ENCODE peak calls at places on chromosomes 16 and 17, in seven cellular contexts. One of them, this sample, is unnamed.

GRCh38 chr16:1941162-1941923 is 1.7 kb downstream of the MSRB1 start:
- DNase-seq in mucosa of descending colon: peak; percentile 65
- DNase-seq in lower lobe of right lung: no peak
- DNase-seq in neural crest cell: no peak
- DNase-seq in stomach: no peak
- DNase-seq in cardiac muscle cell: peak; percentile 56
- DNase-seq in GM13977: no peak
- DNase-seq in this sample: no peak

GRCh38 chr17:8941980-8942617 is 23.4 kb downstream of the PIK3R5 start:
- DNase-seq in neural crest cell: no peak
- DNase-seq in mucosa of descending colon: no peak
- DNase-seq in GM13977: no peak
- DNase-seq in stomach: no peak
- DNase-seq in cardiac muscle cell: no peak
- DNase-seq in lower lobe of right lung: no peak
- DNase-seq in this sample: no peak

GRCh38 chr17:77802811-77803220 is 155.7 kb upstream of the TNRC6C start:
- DNase-seq in GM13977: no peak
- DNase-seq in neural crest cell: no peak
- DNase-seq in lower lobe of right lung: no peak
- DNase-seq in cardiac muscle cell: peak; percentile 61
- DNase-seq in mucosa of descending colon: no peak
- DNase-seq in stomach: no peak
- DNase-seq in this sample: no peak

GRCh38 chr16:53816211-53816610 is 112.3 kb downstream of the FTO start:
- DNase-seq in lower lobe of right lung: no peak
- DNase-seq in cardiac muscle cell: peak; percentile 63
- DNase-seq in mucosa of descending colon: no peak
- DNase-seq in GM13977: no peak
- DNase-seq in stomach: no peak
- DNase-seq in neural crest cell: no peak
- DNase-seq in this sample: no peak

GRCh38 chr16:50588276-50588675 is 40.1 kb downstream of the NKD1 start:
- DNase-seq in cardiac muscle cell: no peak
- DNase-seq in stomach: no peak
- DNase-seq in lower lobe of right lung: no peak
- DNase-seq in mucosa of descending colon: no peak
- DNase-seq in neural crest cell: no peak
- DNase-seq in GM13977: no peak
- DNase-seq in this sample: no peak

GRCh38 chr16:30352488-30353401 is 2.4 kb downstream of the CD2BP2 start:
- DNase-seq in GM13977: no peak
- DNase-seq in cardiac muscle cell: no peak
- DNase-seq in neural crest cell: no peak
- DNase-seq in mucosa of descending colon: peak; percentile 38
- DNase-seq in lower lobe of right lung: peak; percentile 34
- DNase-seq in stomach: no peak
- DNase-seq in this sample: no peak

GRCh38 chr17:2004435-2004952 is 20.6 kb downstream of the RTN4RL1 start:
- DNase-seq in lower lobe of right lung: no peak
- DNase-seq in stomach: no peak
- DNase-seq in GM13977: no peak
- DNase-seq in mucosa of descending colon: no peak
- DNase-seq in neural crest cell: no peak
- DNase-seq in cardiac muscle cell: no peak
- DNase-seq in this sample: no peak

GRCh38 chr16:20674684-20675487 is 22.6 kb downstream of the ACSM1 start:
- DNase-seq in lower lobe of right lung: no peak
- DNase-seq in mucosa of descending colon: no peak
- DNase-seq in GM13977: no peak
- DNase-seq in neural crest cell: no peak
- DNase-seq in cardiac muscle cell: peak; percentile 37
- DNase-seq in stomach: no peak
- DNase-seq in this sample: no peak

GRCh38 chr16:19609359-19609758 is 53.9 kb downstream of the VPS35L start:
- DNase-seq in cardiac muscle cell: no peak
- DNase-seq in neural crest cell: no peak
- DNase-seq in GM13977: no peak
- DNase-seq in mucosa of descending colon: no peak
- DNase-seq in stomach: no peak
- DNase-seq in lower lobe of right lung: no peak
- DNase-seq in this sample: no peak

GRCh38 chr17:37743612-37743874 is 1.3 kb downstream of the HNF1B start:
- DNase-seq in lower lobe of right lung: peak; percentile 57
- DNase-seq in stomach: peak; percentile 57
- DNase-seq in cardiac muscle cell: no peak
- DNase-seq in GM13977: no peak
- DNase-seq in mucosa of descending colon: peak; percentile 78
- DNase-seq in neural crest cell: no peak
- DNase-seq in this sample: no peak

GRCh38 chr17:17723354-17724261 is 42.4 kb downstream of the RAI1 start:
- DNase-seq in stomach: no peak
- DNase-seq in lower lobe of right lung: no peak
- DNase-seq in mucosa of descending colon: no peak
- DNase-seq in GM13977: peak; percentile 82
- DNase-seq in neural crest cell: peak; percentile 43
- DNase-seq in cardiac muscle cell: peak; percentile 69
- DNase-seq in this sample: peak; percentile 63

GRCh38 chr16:276360-277077 is 775 bp upstream of the RGS11 start:
- DNase-seq in neural crest cell: no peak
- DNase-seq in cardiac muscle cell: no peak
- DNase-seq in lower lobe of right lung: no peak
- DNase-seq in stomach: no peak
- DNase-seq in mucosa of descending colon: no peak
- DNase-seq in GM13977: no peak
- DNase-seq in this sample: no peak

GRCh38 chr16:89633064-89633631 is 19.7 kb downstream of the DPEP1 start:
- DNase-seq in stomach: peak; percentile 30
- DNase-seq in lower lobe of right lung: no peak
- DNase-seq in GM13977: no peak
- DNase-seq in neural crest cell: no peak
- DNase-seq in mucosa of descending colon: no peak
- DNase-seq in cardiac muscle cell: no peak
- DNase-seq in this sample: no peak

GRCh38 chr17:28698253-28698941 is 13.3 kb downstream of the PROCA1 start:
- DNase-seq in neural crest cell: no peak
- DNase-seq in mucosa of descending colon: peak; percentile 73
- DNase-seq in lower lobe of right lung: no peak
- DNase-seq in stomach: peak; percentile 76
- DNase-seq in GM13977: no peak
- DNase-seq in cardiac muscle cell: no peak
- DNase-seq in this sample: no peak

GRCh38 chr17:61393904-61394629 is 5.6 kb upstream of the TBX2 start:
- DNase-seq in cardiac muscle cell: peak; percentile 36
- DNase-seq in mucosa of descending colon: peak; percentile 25
- DNase-seq in neural crest cell: no peak
- DNase-seq in GM13977: no peak
- DNase-seq in lower lobe of right lung: peak; percentile 38
- DNase-seq in stomach: no peak
- DNase-seq in this sample: no peak
- TF ChIP-seq CTCF in cardiac muscle cell: no peak
- TF ChIP-seq CTCF in mucosa of descending colon: no peak
- TF ChIP-seq CTCF in neural crest cell: peak; percentile 12
- TF ChIP-seq CTCF in GM13977: no peak
- TF ChIP-seq CTCF in lower lobe of right lung: no peak
- TF ChIP-seq CTCF in stomach: no peak
- TF ChIP-seq CTCF in this sample: no peak

GRCh38 chr17:81438024-81438664 is 42.9 kb downstream of the BAHCC1 start:
- DNase-seq in GM13977: no peak
- DNase-seq in cardiac muscle cell: no peak
- DNase-seq in mucosa of descending colon: no peak
- DNase-seq in stomach: no peak
- DNase-seq in neural crest cell: no peak
- DNase-seq in lower lobe of right lung: no peak
- DNase-seq in this sample: no peak

GRCh38 chr17:81442791-81443190 is 47.5 kb downstream of the BAHCC1 start:
- DNase-seq in neural crest cell: no peak
- DNase-seq in mucosa of descending colon: no peak
- DNase-seq in lower lobe of right lung: no peak
- DNase-seq in stomach: no peak
- DNase-seq in cardiac muscle cell: no peak
- DNase-seq in GM13977: no peak
- DNase-seq in this sample: no peak

GRCh38 chr17:81438688-81439087 is 43.4 kb downstream of the BAHCC1 start:
- DNase-seq in lower lobe of right lung: no peak
- DNase-seq in GM13977: no peak
- DNase-seq in stomach: no peak
- DNase-seq in cardiac muscle cell: no peak
- DNase-seq in mucosa of descending colon: no peak
- DNase-seq in neural crest cell: no peak
- DNase-seq in this sample: no peak

GRCh38 chr17:81439926-81440450 is 44.7 kb downstream of the BAHCC1 start:
- DNase-seq in lower lobe of right lung: no peak
- DNase-seq in stomach: no peak
- DNase-seq in mucosa of descending colon: no peak
- DNase-seq in GM13977: no peak
- DNase-seq in cardiac muscle cell: no peak
- DNase-seq in neural crest cell: no peak
- DNase-seq in this sample: no peak

DNA sequence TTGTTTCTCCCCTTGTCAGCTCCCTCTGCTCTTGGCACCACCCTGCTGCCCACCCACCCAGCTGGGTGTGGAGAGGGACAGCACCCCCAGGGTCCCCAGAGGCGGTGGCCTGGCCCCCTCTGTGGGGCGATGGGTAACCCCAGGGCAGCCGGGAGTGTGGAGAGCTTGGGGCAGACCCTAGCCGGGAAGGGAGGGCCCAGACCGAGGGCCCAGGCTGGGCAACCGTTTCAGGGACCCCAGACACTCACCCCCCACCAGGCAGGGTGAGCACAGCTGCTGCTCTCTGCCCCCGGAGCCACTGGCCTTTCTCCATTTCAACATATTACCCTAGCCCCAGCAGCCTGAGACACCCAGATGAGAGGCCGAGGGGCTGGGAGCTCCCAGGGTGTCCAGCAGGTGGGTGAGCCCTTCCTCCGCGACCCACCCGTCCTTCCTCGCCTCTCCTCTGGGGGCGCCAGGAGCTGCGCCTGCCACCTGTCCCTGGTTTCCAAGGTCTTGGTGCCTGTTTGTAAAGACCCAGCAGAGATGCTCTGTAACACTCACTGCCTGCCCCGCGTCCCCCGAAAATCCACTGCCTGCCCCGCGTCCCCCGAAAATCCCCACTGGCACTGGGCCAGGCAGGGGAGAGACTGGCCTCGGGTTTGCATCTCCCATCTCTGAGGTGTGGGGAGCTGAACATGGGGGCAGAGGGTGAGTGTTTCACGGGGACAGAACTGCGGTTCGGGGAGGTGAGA is 45.4 kb downstream of the BAHCC1 start:
- DNase-seq in lower lobe of right lung: no peak
- DNase-seq in stomach: no peak
- DNase-seq in GM13977: peak; percentile 77
- DNase-seq in neural crest cell: peak; percentile 63
- DNase-seq in mucosa of descending colon: no peak
- DNase-seq in cardiac muscle cell: no peak
- DNase-seq in this sample: peak; percentile 94
- TF ChIP-seq CTCF in lower lobe of right lung: peak; percentile 27
- TF ChIP-seq CTCF in stomach: no peak
- TF ChIP-seq CTCF in GM13977: peak; percentile 58
- TF ChIP-seq CTCF in neural crest cell: peak; percentile 71
- TF ChIP-seq CTCF in mucosa of descending colon: peak; percentile 11
- TF ChIP-seq CTCF in cardiac muscle cell: peak; percentile 52
- TF ChIP-seq CTCF in this sample: peak; percentile 67

GRCh38 chr16:76780556-76780955 is 410.4 kb upstream of the MON1B start:
- DNase-seq in mucosa of descending colon: no peak
- DNase-seq in GM13977: no peak
- DNase-seq in cardiac muscle cell: peak; percentile 8
- DNase-seq in neural crest cell: no peak
- DNase-seq in stomach: no peak
- DNase-seq in lower lobe of right lung: no peak
- DNase-seq in this sample: no peak

DNA sequence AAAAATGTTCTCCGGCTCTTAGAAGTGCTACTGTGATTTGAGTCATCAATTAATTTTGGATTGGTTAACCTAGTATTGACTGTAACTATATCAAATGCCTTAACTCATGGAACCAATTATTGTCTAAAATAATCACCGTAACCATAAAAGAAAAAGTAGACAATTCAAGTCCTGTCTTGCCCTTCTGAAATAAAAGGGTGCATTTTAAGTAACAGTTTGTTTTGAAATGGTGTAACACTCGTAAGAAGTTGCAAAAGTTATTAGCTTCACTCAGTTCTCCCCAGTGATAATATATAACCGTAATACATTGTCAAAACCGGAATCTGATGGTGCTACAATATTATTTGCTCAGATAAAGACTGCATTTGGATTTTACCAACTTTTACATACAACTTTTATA is 413.3 kb upstream of the MON1B start:
- DNase-seq in mucosa of descending colon: no peak
- DNase-seq in GM13977: no peak
- DNase-seq in lower lobe of right lung: no peak
- DNase-seq in neural crest cell: no peak
- DNase-seq in cardiac muscle cell: no peak
- DNase-seq in stomach: no peak
- DNase-seq in this sample: no peak
- TF ChIP-seq CTCF in mucosa of descending colon: no peak
- TF ChIP-seq CTCF in GM13977: no peak
- TF ChIP-seq CTCF in lower lobe of right lung: no peak
- TF ChIP-seq CTCF in neural crest cell: no peak
- TF ChIP-seq CTCF in cardiac muscle cell: no peak
- TF ChIP-seq CTCF in stomach: no peak
- TF ChIP-seq CTCF in this sample: no peak

GRCh38 chr17:57875109-57876022 is 25.5 kb upstream of the MRPS23 start:
- DNase-seq in mucosa of descending colon: peak; percentile 76
- DNase-seq in lower lobe of right lung: peak; percentile 84
- DNase-seq in cardiac muscle cell: peak; percentile 99
- DNase-seq in stomach: peak; percentile 71
- DNase-seq in GM13977: no peak
- DNase-seq in neural crest cell: peak; percentile 66
- DNase-seq in this sample: no peak
- TF ChIP-seq CTCF in mucosa of descending colon: no peak
- TF ChIP-seq CTCF in lower lobe of right lung: peak; percentile 32
- TF ChIP-seq CTCF in cardiac muscle cell: peak; percentile 73
- TF ChIP-seq CTCF in stomach: peak; percentile 26
- TF ChIP-seq CTCF in GM13977: no peak
- TF ChIP-seq CTCF in neural crest cell: peak; percentile 64
- TF ChIP-seq CTCF in this sample: peak; percentile 33

GRCh38 chr16:84982434-84982833 is 28.9 kb downstream of the ZDHHC7 start:
- DNase-seq in GM13977: no peak
- DNase-seq in cardiac muscle cell: no peak
- DNase-seq in stomach: peak; percentile 83
- DNase-seq in neural crest cell: no peak
- DNase-seq in lower lobe of right lung: peak; percentile 72
- DNase-seq in mucosa of descending colon: peak; percentile 75
- DNase-seq in this sample: no peak
- TF ChIP-seq CTCF in GM13977: no peak
- TF ChIP-seq CTCF in cardiac muscle cell: no peak
- TF ChIP-seq CTCF in stomach: no peak
- TF ChIP-seq CTCF in neural crest cell: no peak
- TF ChIP-seq CTCF in lower lobe of right lung: peak; percentile 19
- TF ChIP-seq CTCF in mucosa of descending colon: no peak
- TF ChIP-seq CTCF in this sample: peak; percentile 3

DNA sequence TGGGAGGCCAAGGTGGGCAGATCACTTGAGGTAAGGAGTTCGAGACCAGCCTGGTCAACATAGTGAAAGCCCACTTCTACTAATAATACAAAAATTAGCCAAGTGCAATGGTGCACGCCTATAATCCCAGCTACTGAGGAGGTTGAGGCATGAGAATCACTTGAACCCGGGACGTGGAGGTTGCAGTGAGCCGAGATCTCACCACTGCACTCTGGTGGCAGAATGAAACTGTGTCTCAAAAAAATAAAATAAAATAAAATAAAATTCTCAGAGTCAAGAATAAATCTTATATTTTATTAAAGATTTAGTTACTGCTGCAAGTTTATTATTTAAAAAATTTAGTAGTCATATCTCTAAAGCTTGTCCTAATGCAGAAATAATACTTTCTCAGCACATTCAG is 29.7 kb downstream of the ARL4D start:
- DNase-seq in stomach: no peak
- DNase-seq in mucosa of descending colon: no peak
- DNase-seq in GM13977: no peak
- DNase-seq in cardiac muscle cell: no peak
- DNase-seq in lower lobe of right lung: no peak
- DNase-seq in neural crest cell: no peak
- DNase-seq in this sample: no peak
- TF ChIP-seq CTCF in stomach: no peak
- TF ChIP-seq CTCF in mucosa of descending colon: no peak
- TF ChIP-seq CTCF in GM13977: no peak
- TF ChIP-seq CTCF in cardiac muscle cell: peak; percentile 26
- TF ChIP-seq CTCF in lower lobe of right lung: no peak
- TF ChIP-seq CTCF in neural crest cell: peak; percentile 30
- TF ChIP-seq CTCF in this sample: peak; percentile 10